ENCODE peak calls at places on chromosomes 13 and 19, in ten cellular contexts. G is AG09319; U is Calu3; Z is activated CD8-positive, alpha-beta T cell treated with anti-CD3 and anti-CD28 coated beads for 36 hours; W is lower leg skin; O is thyroid gland; D is chondrocyte; F is GM23338; A is AG10803; J is stomach. I is an unnamed sample.

GRCh38 chr13:40639226-40639681 is 27.2 kb downstream of the FOXO1 start:
- DNase-seq in F (no peak), U (no peak), Z (no peak), G (no peak), J (no peak), W (no peak), A (peak), O (no peak), D (no peak), I (no peak)

GRCh38 chr13:51552027-51552426 is 32.2 kb upstream of the WDFY2 start:
- DNase-seq in O (no peak), A (no peak), Z (no peak), W (no peak), G (no peak), F (no peak), J (no peak), D (no peak), U (no peak), I (no peak)

GRCh38 chr19:15583346-15583745 is 31.7 kb upstream of the CYP4F8 start:
- DNase-seq in F (no peak), O (no peak), D (no peak), A (no peak), U (no peak), J (peak), G (no peak), Z (no peak), W (peak), I (no peak)

GRCh38 chr13:40484981-40485380 is 181.5 kb downstream of the FOXO1 start:
- DNase-seq in U (no peak), O (no peak), A (no peak), W (peak), J (no peak), D (no peak), G (no peak), F (no peak), Z (peak), I (no peak)

GRCh38 chr13:79966502-79966901 is 374.4 kb downstream of the SPRY2 start:
- DNase-seq in D (no peak), J (no peak), W (no peak), G (no peak), F (peak), A (peak), Z (no peak), U (no peak), O (no peak), I (no peak)

GRCh38 chr13:59038824-59039223 is 1124.9 kb downstream of the DIAPH3 start:
- DNase-seq in W (no peak), F (no peak), G (no peak), Z (no peak), D (no peak), A (no peak), U (no peak), O (no peak), J (no peak), I (no peak)

GRCh38 chr19:33464010-33464732 is 57.4 kb downstream of the PEPD start:
- DNase-seq in U (no peak), W (peak), G (no peak), F (no peak), A (no peak), J (no peak), D (peak), O (no peak), Z (no peak), I (no peak)

GRCh38 chr19:46303702-46304397 is 7.0 kb downstream of the HIF3A start:
- DNase-seq in J (peak), G (no peak), O (peak), A (no peak), Z (peak), W (peak), F (peak), D (no peak), U (peak), I (no peak)

GRCh38 chr19:38030681-38031422 is 123.8 kb downstream of the SIPA1L3 start:
- DNase-seq in A (no peak), Z (no peak), D (no peak), O (peak), G (no peak), W (no peak), J (no peak), F (no peak), U (no peak), I (no peak)

GRCh38 chr13:22040810-22041364 is 370.0 kb downstream of the FGF9 start:
- DNase-seq in O (no peak), G (no peak), D (no peak), F (peak), W (no peak), Z (peak), J (no peak), U (no peak), A (no peak), I (no peak)

GRCh38 chr19:46635920-46636761 is at the start of gene GNG8:
- DNase-seq in G (no peak), D (no peak), Z (peak), F (peak), U (no peak), O (no peak), J (no peak), A (no peak), W (no peak), I (no peak)

GRCh38 chr19:38227272-38228004 is 3.4 kb upstream of the DPF1 start:
- DNase-seq in D (no peak), Z (no peak), O (no peak), J (no peak), W (no peak), G (no peak), U (no peak), A (no peak), F (no peak), I (no peak)

GRCh38 chr19:31054430-31054829 is 294.8 kb downstream of the TSHZ3 start:
- DNase-seq in W (no peak), J (peak), D (no peak), O (peak), A (peak), G (peak), U (no peak), F (peak), Z (peak), I (no peak)
- TF ChIP-seq CTCF in W (no peak), J (no peak), D (peak), O (peak), A (peak), G (peak), U (no peak), F (peak), Z (no peak), I (no peak)

GRCh38 chr19:47860602-47861297 is 1.7 kb downstream of the TPRX2 start:
- DNase-seq in G (no peak), J (no peak), W (no peak), F (peak), A (no peak), U (no peak), Z (no peak), O (no peak), D (no peak), I (no peak)

GRCh38 chr19:47863514-47863936 is 4.5 kb downstream of the TPRX2 start:
- DNase-seq in F (peak), O (peak), A (peak), G (peak), U (peak), J (peak), W (peak), D (no peak), Z (peak), I (peak)

GRCh38 chr19:47861630-47862029 is 2.6 kb downstream of the TPRX2 start:
- DNase-seq in F (no peak), J (no peak), D (no peak), U (no peak), A (no peak), G (no peak), Z (no peak), W (no peak), O (no peak), I (no peak)

DNA sequence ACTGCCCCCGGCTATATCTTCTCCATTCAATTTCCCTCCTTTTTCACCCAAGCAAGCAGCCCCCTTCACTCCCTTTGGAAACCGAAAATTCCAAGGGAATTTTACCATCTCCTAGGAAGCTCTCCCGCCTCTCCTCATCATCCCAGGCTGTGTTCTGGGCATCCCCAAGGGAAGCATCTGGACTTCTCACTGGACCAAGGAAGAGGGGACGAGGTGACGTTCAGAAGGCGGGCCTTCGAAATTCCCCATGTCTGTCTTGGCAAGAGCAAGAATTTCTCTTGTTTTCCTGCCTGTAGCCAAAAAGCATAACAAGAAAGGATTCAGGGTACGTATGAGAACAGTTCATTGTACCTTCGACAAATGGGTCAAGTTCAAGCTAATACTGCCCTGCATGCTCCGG is 6.1 kb downstream of the TPRX2 start:
- DNase-seq in Z (no peak), J (no peak), O (no peak), W (no peak), A (no peak), G (no peak), F (no peak), D (no peak), U (no peak), I (no peak)
- TF ChIP-seq CTCF in Z (no peak), J (no peak), O (no peak), W (no peak), A (no peak), G (no peak), F (no peak), D (no peak), U (no peak), I (no peak)

DNA sequence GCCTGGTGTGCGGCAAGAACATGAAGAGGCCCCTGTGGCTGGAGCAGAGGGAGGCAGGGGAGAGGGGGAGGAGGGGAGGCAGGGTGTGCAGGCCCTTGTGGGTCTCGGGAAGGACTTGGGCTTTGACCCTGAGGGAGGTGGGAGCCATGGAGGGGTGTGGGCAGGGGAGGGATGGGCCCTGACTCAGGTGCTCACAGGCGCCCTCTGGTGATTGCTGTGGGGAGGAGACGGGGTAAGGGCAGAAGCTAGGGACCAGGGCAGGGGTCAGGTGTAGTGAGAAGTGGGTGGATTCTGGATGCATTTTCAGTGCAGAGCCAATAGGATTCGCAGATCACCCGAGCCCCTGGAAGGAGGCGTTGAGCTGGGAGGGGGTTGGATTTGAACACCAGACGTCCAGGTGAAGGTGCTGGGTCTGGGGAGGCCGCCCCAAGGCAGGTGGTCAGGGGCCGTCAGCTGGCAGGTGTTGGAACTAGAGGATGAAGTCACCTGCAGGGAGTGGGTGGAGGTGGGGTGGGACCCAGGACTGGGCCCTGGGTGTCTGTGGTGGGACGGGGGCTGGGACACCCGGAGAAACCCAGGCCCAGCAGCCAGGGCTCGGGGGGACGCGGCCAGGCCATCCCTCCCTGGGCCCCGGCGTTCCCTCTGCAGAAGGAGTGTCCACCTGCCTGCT is 185.4 kb downstream of the KDM4B start:
- DNase-seq in O (no peak), Z (peak), J (peak), D (peak), W (peak), F (peak), G (no peak), A (no peak), U (peak), I (no peak)
- TF ChIP-seq CTCF in O (no peak), Z (peak), J (peak), D (peak), W (no peak), F (peak), G (peak), A (peak), U (peak), I (no peak)

DNA sequence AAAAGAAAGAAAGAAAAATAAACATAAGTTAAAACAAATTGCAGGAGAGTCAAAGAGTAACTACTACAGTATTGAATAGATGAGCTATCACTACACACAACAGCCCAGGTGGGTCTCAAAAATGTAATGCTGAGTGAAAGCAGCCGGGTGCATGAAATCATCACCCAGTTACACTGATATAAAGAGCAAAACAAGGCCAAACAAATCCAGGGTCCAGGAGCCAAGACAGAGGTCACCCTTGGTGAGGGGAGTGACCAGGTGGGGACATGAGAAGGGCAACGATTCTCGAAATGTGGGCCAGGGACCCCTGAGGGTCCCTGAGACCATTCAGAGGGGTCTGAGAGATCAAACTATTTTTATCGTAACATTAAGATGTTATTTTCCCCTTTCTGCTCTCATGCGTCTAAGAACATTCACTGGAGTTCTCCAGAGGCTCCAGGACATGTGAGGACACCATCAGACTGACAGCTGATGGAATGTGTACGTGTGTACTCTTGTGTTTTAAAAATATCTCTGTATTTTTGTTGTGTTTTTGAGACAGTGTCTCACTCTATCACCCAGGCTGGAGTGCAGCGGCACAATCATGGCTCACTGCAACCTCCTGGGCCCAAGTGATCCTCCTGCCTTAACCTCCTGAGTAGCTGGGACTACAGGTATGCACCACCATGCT is 10.6 kb downstream of the COQ8B start:
- DNase-seq in F (no peak), D (no peak), G (no peak), W (no peak), J (no peak), U (no peak), O (no peak), Z (no peak), A (no peak), I (no peak)
- TF ChIP-seq CTCF in F (no peak), D (no peak), G (no peak), W (no peak), J (no peak), U (no peak), O (no peak), Z (no peak), A (no peak), I (no peak)

GRCh38 chr13:68927387-68928026 is 1180.1 kb upstream of the ATXN8OS start:
- DNase-seq in G (no peak), J (no peak), Z (no peak), O (no peak), D (no peak), A (no peak), F (peak), U (peak), W (no peak), I (no peak)
- TF ChIP-seq CTCF in G (no peak), J (peak), Z (no peak), O (no peak), D (peak), A (no peak), F (peak), U (no peak), W (no peak), I (no peak)

DNA sequence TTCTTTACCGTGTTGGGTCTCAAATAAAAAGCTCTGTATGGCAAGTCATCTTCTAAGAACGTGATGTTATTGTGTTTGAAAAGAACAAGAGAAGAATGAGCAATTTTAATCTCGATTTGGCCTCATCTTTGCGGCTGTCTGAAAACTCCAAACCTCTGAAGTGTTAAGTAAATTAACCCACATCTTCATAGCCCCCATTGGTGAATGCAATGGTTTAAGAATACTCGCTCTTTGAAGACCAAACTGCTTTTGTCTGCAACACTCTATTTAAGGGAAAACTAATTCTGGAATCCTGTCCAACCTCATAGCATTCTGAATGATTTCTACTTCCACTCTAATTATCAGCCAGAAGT is 56.9 kb upstream of the SCEL start:
- DNase-seq in D (no peak), F (no peak), G (no peak), W (no peak), U (no peak), J (no peak), A (no peak), Z (no peak), O (no peak), I (no peak)
- TF ChIP-seq CTCF in D (peak), F (no peak), G (no peak), W (no peak), U (no peak), J (no peak), A (no peak), Z (peak), O (no peak), I (no peak)

GRCh38 chr19:58500242-58500641 is 11.6 kb downstream of the SLC27A5 start:
- DNase-seq in U (no peak), J (no peak), G (no peak), Z (no peak), D (no peak), W (no peak), A (no peak), F (no peak), O (no peak), I (no peak)

GRCh38 chr19:58498316-58499020 is 13.3 kb downstream of the SLC27A5 start:
- DNase-seq in G (no peak), U (no peak), F (no peak), D (no peak), A (no peak), O (no peak), W (no peak), Z (no peak), J (no peak), I (no peak)

GRCh38 chr19:58497634-58498170 is 14.1 kb downstream of the SLC27A5 start:
- DNase-seq in W (no peak), F (no peak), Z (no peak), O (no peak), U (no peak), G (no peak), A (no peak), J (no peak), D (no peak), I (no peak)

DNA sequence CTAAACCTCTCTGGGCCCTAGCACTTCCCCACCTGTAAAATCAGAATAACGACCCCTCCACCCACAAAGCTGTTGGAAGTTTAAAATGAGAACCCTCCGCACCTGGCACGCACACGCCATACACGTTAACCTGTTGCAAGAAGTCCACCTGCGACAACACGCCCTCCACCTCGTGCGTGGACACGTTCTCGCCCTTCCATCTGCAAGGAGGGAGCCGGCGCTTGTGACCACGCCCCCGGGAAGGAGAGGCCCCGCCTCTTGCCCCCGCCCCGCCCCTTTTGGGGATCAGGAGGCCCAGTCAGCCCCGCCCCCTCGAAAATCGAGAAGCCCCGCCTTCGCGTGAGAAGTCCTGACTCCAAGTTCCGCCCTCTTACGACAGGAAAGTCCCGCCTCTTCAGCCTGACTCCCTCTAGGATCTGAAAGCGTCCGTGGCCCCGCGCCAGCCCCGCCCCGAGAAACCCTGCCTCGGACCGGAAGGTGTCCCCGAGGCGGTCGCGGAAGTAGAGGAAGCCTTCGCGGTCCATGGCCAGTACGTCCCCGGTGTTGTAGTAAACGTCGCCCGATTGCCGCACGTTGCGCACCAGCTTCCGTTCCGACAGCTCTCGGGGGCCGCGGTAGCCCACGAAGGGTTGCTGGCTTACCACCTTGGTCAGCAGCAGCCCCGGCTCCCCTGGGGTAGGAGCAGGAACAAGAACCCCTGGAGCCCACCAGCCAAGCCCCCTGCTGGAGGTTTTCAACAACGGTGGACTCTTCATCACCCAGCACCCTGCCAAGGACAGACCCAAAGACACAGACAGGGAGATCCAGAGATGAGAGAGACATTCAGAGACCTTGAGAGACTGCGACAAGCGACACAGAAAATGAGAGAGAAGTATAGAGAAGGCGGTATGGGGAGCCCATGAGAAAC is 12.5 kb downstream of the SLC27A5 start:
- DNase-seq in G (peak), Z (peak), O (peak), D (peak), J (peak), A (peak), U (peak), F (peak), W (peak), I (peak)
- TF ChIP-seq CTCF in G (peak), Z (no peak), O (peak), D (peak), J (peak), A (peak), U (no peak), F (peak), W (no peak), I (no peak)

DNA sequence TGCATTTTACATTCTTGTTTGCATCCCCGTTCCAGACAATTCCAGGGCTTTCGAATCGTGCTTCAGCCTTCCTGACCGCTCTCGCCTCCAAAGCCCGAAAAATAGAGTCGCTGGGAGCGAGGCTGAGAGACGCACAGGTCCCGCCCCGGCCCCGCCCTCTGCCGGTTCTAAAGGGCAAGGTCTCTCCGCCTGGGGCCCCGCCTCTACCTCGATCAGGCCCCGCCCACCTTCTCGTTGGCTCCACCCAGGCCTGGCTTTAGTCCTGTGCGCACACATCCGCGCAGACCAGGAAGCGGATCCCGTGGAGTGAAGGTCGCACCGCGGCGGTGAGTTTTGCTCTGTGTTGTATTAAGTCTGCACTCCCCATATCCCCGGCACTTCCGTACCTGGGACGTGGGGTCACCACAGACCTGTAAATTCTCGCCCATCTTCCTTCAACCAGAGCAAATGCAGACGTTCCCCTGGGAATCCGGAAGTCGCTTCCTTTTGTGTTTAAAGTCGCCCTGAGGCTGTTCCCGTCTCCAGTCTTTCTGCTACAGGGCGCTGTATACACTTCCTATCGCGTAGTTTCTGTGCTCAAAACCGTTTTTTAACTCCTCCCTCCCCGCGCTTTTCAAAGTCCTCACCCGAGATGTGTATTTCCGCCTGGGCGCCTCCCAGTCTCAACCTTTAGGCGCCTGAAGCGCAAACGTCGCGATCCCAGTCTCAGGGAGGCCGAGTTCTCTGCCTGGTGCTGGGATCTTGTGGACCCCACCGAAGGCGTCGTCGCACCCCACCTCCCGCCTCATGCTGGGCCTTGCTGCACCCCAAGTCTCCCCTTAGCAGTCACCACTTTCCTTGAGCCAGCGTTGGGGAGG is at the start of gene ZNF701:
- DNase-seq in G (peak), A (peak), O (peak), F (peak), W (peak), D (peak), J (peak), Z (peak), U (no peak), I (peak)
- TF ChIP-seq CTCF in G (peak), A (no peak), O (no peak), F (no peak), W (no peak), D (peak), J (peak), Z (peak), U (no peak), I (no peak)

GRCh38 chr13:63631006-63631405 is 2215.4 kb upstream of the PCDH20 start:
- DNase-seq in F (no peak), U (no peak), A (no peak), G (no peak), O (no peak), J (no peak), Z (no peak), D (no peak), W (no peak), I (no peak)

GRCh38 chr13:63636231-63636993 is 2220.8 kb upstream of the PCDH20 start:
- DNase-seq in F (peak), U (peak), A (no peak), Z (no peak), D (no peak), O (no peak), W (no peak), G (no peak), J (no peak), I (no peak)
- TF ChIP-seq CTCF in F (peak), U (no peak), A (no peak), Z (no peak), D (peak), O (no peak), W (no peak), G (no peak), J (no peak), I (no peak)

I was measured in omental fat pad.